ENCODE peak calls at places on chromosomes 6 and 20, in nine cellular contexts. N is prostate gland; H is heart right ventricle; K is cardiac muscle cell; C is hepatocyte; O is effector memory CD4-positive, alpha-beta T cell; E is Panc1; B is sigmoid colon; T is uterus. V is an unnamed sample. For H3K36me3 and H3K4me1, the result is how much of the 10 kb centered on the place peaks cover.

GRCh38 chr20:8693709-8694108 is 375.2 kb upstream of the PLCB4 start:
- DNase-seq in T (no peak), H (no peak), E (no peak), C (no peak), B (no peak), O (no peak), N (no peak), K (no peak), V (no peak)

GRCh38 chr20:61127311-61128044 is 124.6 kb upstream of the CDH4 start:
- DNase-seq in H (no peak), C (no peak), N (no peak), T (no peak), O (no peak), B (no peak), K (no peak), E (no peak), V (no peak)

GRCh38 chr6:34179106-34179720 is 33.3 kb upstream of the GRM4 start:
- DNase-seq in O (no peak), C (no peak), B (no peak), H (no peak), E (no peak), K (no peak), N (no peak), T (no peak), V (no peak)

GRCh38 chr6:5214570-5215052 is 46.1 kb downstream of the LYRM4 start:
- DNase-seq in O (no peak), E (no peak), K (peak), T (no peak), H (peak), B (no peak), N (peak), C (peak), V (no peak)

GRCh38 chr6:25685896-25686295 is 33.9 kb downstream of the SCGN start:
- DNase-seq in K (no peak), N (no peak), T (no peak), H (no peak), E (no peak), C (no peak), B (no peak), O (no peak), V (no peak)

GRCh38 chr6:122202576-122203137 is 196.8 kb upstream of the HSF2 start:
- DNase-seq in C (no peak), T (no peak), K (no peak), H (no peak), O (no peak), B (no peak), E (no peak), N (no peak), V (no peak)

GRCh38 chr6:75431379-75431778 is 62.2 kb downstream of the FILIP1 start:
- DNase-seq in K (peak), H (peak), N (no peak), C (peak), O (no peak), B (no peak), E (no peak), T (no peak), V (no peak)

GRCh38 chr6:135922170-135922569 is 70.7 kb downstream of the PDE7B start:
- DNase-seq in N (peak), H (no peak), E (peak), C (peak), T (peak), K (no peak), O (no peak), B (peak), V (no peak)

GRCh38 chr6:125904871-125905270 is 51.7 kb upstream of the HINT3 start:
- DNase-seq in T (no peak), K (no peak), B (no peak), N (no peak), O (peak), H (no peak), C (no peak), E (no peak), V (no peak)

GRCh38 chr20:35523298-35523888 is 6.1 kb downstream of the C20orf173 start:
- DNase-seq in K (no peak), O (no peak), C (no peak), B (no peak), T (no peak), E (no peak), N (no peak), H (no peak), V (no peak)

GRCh38 chr6:122726649-122727048 is 52.9 kb upstream of the FABP7 start:
- DNase-seq in H (no peak), B (no peak), C (peak), O (no peak), E (no peak), K (peak), N (no peak), T (no peak), V (no peak)

GRCh38 chr20:15835811-15836210 is 737.4 kb downstream of the KIF16B start:
- DNase-seq in N (no peak), K (no peak), O (no peak), H (no peak), T (no peak), C (no peak), B (no peak), E (no peak), V (no peak)

GRCh38 chr6:141501616-141502015 is 631.1 kb upstream of the GJE1 start:
- DNase-seq in E (no peak), T (no peak), N (no peak), O (no peak), H (no peak), C (no peak), K (no peak), B (no peak), V (no peak)

GRCh38 chr6:169959129-169960002 is 207.9 kb downstream of the ERMARD start:
- DNase-seq in B (peak), E (no peak), K (no peak), C (no peak), N (peak), O (no peak), H (peak), T (peak), V (peak)

DNA sequence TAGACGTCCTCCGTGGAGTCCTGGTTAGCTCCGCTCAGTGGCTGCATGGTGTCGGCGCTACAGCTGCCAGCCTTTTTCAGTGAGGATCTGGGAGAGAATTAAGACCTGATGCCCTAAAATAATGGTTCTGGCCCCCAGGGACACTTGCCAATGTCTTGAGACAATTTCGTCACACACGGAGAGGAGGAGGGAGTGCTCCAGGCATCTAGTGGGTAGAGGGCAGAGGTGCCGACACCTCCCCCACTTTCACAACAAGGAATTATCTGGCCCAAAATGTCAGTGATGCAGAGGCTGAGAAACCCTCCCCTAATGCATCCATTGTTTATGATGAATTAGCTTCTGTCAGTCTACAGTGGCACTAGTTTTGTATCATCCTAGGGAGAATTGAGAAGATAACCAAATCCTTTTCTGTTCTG is 24.4 kb downstream of the TMEM181 start:
- DNase-seq in H (no peak), N (no peak), E (no peak), K (no peak), C (no peak), O (no peak), T (no peak), B (no peak), V (no peak)
- H3K36me3 ChIP-seq in H (under half), N (under half), E (under half), K (under half), C (under half), O (half or more), T (under half), B (under half), V (under half)

DNA sequence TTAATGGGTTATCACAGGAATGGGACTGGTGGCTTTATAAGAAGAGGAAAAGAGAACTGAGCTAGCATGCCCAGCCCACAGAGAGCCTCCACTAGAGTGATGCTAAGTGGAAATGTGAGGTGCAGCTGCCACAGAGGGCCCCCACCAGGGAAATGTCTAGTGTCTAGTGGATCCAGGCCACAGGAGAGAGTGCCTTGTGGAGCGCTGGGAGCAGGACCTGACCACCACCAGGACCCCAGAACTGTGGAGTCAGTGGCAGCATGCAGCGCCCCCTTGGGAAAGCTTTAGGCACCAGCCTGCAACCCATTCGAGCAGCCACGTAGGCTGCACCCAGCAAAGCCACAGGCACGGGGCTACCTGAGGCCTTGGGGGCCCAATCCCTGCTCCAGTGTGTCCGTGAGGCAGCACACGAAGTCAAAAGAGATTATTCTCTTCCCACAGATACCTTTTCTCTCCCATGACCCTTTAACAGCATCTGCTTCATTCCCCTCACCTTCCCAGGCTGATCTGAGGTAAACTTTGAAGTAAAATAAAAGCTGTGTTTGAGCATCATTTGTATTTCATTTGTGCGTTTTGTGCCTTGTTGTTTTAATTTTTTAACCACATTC is 4.4 kb downstream of the HLA-E start:
- DNase-seq in O (no peak), T (no peak), K (no peak), E (no peak), C (no peak), B (no peak), N (no peak), H (no peak), V (no peak)
- H3K4me3 ChIP-seq in O (no peak), T (no peak), K (no peak), E (no peak), C (no peak), B (no peak), N (no peak), H (peak), V (no peak)

DNA sequence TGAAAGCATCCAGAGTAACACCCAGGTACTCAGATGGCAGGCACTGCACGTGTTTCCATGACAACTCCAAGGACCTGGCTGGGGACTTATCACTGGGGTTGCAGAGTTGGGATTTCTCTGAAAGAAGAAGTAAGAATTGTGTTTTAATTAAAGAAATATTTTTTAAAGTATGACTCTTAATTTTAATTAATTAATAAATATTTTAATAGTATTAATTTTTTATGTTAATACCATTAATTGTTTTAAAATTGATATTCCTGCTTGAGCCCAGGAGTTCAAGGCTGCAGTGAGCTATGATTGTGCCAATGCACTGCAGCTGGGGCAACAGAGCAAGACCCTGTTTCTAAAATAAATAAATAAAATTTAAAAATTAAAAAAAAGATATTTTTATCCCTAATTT is 42.3 kb upstream of the UST start:
- DNase-seq in E (no peak), O (no peak), T (no peak), N (no peak), H (no peak), K (no peak), C (no peak), B (no peak), V (no peak)
- H3K4me1 ChIP-seq in E (under half), O (under half), T (under half), N (under half), H (under half), K (under half), C (under half), B (under half), V (under half)

DNA sequence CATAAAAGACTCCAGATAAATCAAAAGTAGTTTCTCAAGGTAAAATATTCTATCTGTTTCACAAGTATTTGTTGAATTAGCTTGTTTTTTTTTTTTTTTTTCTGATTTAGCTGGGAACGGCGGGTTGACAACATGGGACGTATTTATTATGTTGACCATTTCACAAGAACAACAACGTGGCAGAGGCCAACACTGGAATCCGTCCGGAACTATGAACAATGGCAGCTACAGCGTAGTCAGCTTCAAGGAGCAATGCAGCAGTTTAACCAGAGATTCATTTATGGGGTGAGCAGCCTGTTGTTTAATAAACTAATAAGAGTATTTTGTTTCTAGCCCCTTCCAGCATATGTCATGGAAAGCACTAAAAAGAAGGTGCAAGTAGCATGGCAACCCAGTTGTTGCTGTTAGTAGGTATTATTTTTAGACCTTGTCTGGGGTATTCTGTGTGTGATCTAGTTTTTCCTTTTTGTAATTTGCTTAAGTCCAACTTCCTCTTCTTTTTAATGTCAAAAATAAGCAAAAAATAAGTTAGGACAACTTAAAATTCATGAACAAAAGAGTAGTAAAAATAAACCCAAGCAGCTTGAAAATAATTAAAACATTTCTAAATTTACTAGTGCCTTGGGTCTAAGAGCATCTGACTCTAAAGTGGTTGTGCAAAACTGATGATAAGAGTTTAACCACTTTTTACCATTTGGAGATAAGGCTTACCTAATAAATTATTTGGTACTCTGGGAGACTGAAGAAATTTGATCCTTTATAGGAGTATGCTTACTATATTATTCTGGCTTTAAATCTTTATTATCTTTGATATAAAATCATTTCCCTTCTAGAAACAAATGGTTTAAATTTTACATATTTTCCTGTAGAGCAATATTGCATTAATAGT is 70.8 kb upstream of the DYNLRB1 start:
- DNase-seq in N (no peak), K (no peak), E (no peak), T (no peak), O (no peak), C (no peak), B (no peak), H (no peak), V (no peak)
- H3K36me3 ChIP-seq in N (under half), K (half or more), E (half or more), T (under half), O (under half), C (under half), B (under half), H (half or more), V (under half)

DNA sequence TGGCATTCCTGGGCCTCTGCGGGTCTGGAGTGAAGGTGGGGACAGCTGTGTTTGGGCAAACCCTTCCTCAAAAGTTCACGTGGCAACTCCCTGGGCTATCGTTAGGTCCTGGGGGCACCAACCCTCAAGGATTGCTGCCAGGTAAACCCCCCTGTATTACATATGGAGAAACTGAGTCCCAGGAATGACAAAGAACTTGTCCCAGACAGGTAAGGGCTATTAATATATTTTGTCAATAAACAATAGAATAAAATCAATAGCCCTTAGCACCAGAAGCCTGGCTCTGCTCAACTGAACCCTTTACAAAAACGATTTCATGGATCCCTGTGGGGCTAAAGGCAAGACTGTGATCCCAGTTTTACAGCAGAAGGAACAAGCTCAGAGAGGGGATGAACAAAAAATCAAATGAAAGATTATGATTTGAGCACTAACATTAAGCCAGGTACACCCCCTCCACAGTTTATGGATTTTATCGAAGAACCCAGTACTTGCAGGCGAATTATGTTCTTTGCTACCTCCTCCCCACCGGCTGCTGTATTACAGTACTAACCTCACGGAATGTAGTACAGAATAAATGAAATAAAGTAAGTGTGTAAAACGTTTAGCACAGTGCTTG is 2.7 kb downstream of the ID1 start:
- DNase-seq in K (no peak), C (no peak), E (no peak), H (no peak), B (no peak), T (no peak), N (no peak), O (no peak), V (no peak)
- H3K4me3 ChIP-seq in K (peak), C (no peak), E (peak), H (peak), B (peak), T (no peak), N (peak), O (no peak), V (no peak)

DNA sequence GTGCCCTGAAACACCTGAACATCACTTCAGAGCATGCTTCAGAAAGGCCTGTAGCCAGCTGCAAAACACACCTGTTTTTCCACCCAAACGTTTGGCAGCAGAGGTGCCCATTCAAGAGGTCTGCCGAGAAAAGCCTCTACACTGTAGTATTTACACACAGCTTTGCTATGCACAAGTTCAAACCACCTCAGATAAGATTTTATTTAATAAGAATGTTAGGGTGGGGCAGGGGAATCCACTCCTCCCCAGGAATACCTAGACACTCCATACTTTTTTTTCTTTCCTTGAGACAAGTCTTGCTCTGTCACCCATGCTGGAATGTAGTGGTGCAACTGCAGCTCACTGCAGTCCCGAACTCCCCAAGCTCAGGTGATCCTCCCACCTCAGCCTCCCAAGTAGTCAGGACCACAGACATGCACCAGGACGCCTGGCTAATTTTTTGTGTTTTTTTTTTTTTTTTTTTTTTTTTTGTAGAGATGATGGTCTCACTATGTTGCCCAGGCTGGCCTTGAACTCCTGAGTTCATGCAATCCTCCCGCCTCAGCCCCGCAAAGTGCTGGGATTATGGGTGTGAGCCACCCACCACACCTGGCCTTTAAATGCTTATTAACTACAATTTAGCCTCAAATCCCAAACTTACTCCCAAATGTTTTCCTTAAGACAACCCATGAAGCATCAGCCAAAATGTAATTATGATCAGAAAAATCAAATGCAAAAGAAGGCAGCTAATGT is 9.7 kb downstream of the MRPL14 start:
- DNase-seq in O (no peak), E (no peak), C (no peak), T (no peak), N (no peak), B (no peak), K (no peak), H (no peak), V (no peak)
- H3K4me1 ChIP-seq in O (under half), E (under half), C (under half), T (under half), N (under half), B (under half), K (under half), H (under half), V (under half)

V was measured in mucosa of descending colon.